ENCODE peak calls at places on chromosomes 1 and 21, in nine cellular contexts. D, B, Z, R, I, V, K, S and Q are unnamed samples.

GRCh38 chr1:89873757-89874156 is 52.9 kb downstream of the LRRC8D start:
- DNase-seq in K (no peak), I (no peak), S (no peak), R (no peak), V (peak; percentile 93), D (peak; percentile 81), Z (no peak), B (peak; percentile 74), Q (no peak)

GRCh38 chr1:79193211-79194079 is 186.9 kb upstream of the ADGRL4 start:
- DNase-seq in B (no peak), R (peak; percentile 16), K (no peak), I (peak; percentile 9), D (peak; percentile 56), Z (no peak), V (peak; percentile 82), S (no peak), Q (peak; percentile 28)

GRCh38 chr1:73820843-73821242 is 377.1 kb downstream of the LRRIQ3 start:
- DNase-seq in Z (no peak), I (no peak), D (no peak), S (no peak), B (no peak), V (no peak), R (no peak), K (no peak), Q (no peak)

GRCh38 chr1:37556712-37557196 is at the start of gene DNALI1:
- DNase-seq in I (peak; percentile 91), Z (peak; percentile 75), K (no peak), D (peak; percentile 72), V (peak; percentile 96), R (no peak), B (peak; percentile 65), S (peak; percentile 25), Q (peak; percentile 95)

GRCh38 chr1:226846801-226847200 is 23.6 kb upstream of the PSEN2 start:
- DNase-seq in R (no peak), Z (no peak), D (no peak), S (no peak), K (no peak), B (peak; percentile 43), V (no peak), I (no peak), Q (no peak)

GRCh38 chr1:111620412-111620971 is 903 bp downstream of the RAP1A start:
- DNase-seq in Z (no peak), D (peak; percentile 26), R (no peak), V (no peak), B (no peak), S (no peak), K (no peak), I (no peak), Q (peak; percentile 35)

GRCh38 chr1:186730951-186731350 is 50.7 kb upstream of the PTGS2 start:
- DNase-seq in I (no peak), S (no peak), B (no peak), R (no peak), Z (no peak), V (no peak), D (no peak), K (no peak), Q (no peak)

GRCh38 chr1:27416387-27417111 is 24.1 kb downstream of the GPR3 start:
- DNase-seq in R (peak; percentile 34), I (no peak), D (peak; percentile 73), B (peak; percentile 43), V (peak; percentile 82), Z (no peak), K (no peak), S (no peak), Q (peak; percentile 60)

GRCh38 chr1:10511494-10511885 is 36.7 kb downstream of the PEX14 start:
- DNase-seq in D (peak; percentile 8), R (no peak), Z (no peak), S (no peak), B (no peak), I (no peak), K (no peak), V (no peak), Q (no peak)

GRCh38 chr1:37410815-37411214 is 63.6 kb upstream of the ZC3H12A start:
- DNase-seq in Z (peak; percentile 12), K (no peak), R (peak; percentile 3), S (no peak), V (peak; percentile 17), I (peak; percentile 72), B (no peak), D (no peak), Q (peak; percentile 72)

GRCh38 chr1:198155253-198155652 is 1.5 kb upstream of the NEK7 start:
- DNase-seq in Z (no peak), D (peak; percentile 58), K (no peak), V (peak; percentile 82), B (no peak), S (no peak), R (no peak), I (no peak), Q (no peak)

GRCh38 chr1:165456861-165457260 is 11.9 kb upstream of the RXRG start:
- DNase-seq in B (no peak), V (no peak), Z (no peak), K (no peak), R (no peak), I (no peak), S (no peak), D (no peak), Q (no peak)

GRCh38 chr1:45007311-45007710 is 3.8 kb downstream of the HECTD3 start:
- DNase-seq in V (no peak), B (no peak), D (no peak), I (no peak), S (no peak), R (no peak), Z (no peak), K (no peak), Q (no peak)

GRCh38 chr21:32741336-32741735 is 13.5 kb upstream of the SYNJ1 start:
- DNase-seq in D (no peak), R (no peak), K (no peak), S (no peak), B (no peak), V (no peak), Z (no peak), I (no peak), Q (no peak)

GRCh38 chr1:67586596-67586995 is 98.4 kb upstream of the GADD45A start:
- DNase-seq in K (no peak), V (peak; percentile 64), Z (no peak), S (peak; percentile 62), B (peak; percentile 68), I (no peak), D (peak; percentile 52), R (no peak), Q (no peak)

GRCh38 chr1:92482665-92483441 is 3.9 kb downstream of the GFI1 start:
- DNase-seq in B (no peak), S (no peak), V (no peak), R (no peak), I (peak; percentile 37), Z (peak; percentile 40), D (no peak), K (no peak), Q (peak; percentile 38)

GRCh38 chr1:42937836-42938595 is 20.7 kb downstream of the SLC2A1 start:
- DNase-seq in I (no peak), V (no peak), K (no peak), Z (peak; percentile 52), D (peak; percentile 17), S (no peak), B (no peak), R (no peak), Q (no peak)

GRCh38 chr1:70738576-70738975 is 309.0 kb downstream of the PTGER3 start:
- DNase-seq in D (no peak), V (no peak), Z (no peak), I (no peak), B (no peak), S (no peak), K (no peak), R (no peak), Q (no peak)

GRCh38 chr1:20047058-20047457 is 22.9 kb upstream of the PLA2G5 start:
- DNase-seq in B (no peak), Z (no peak), K (no peak), S (no peak), I (no peak), D (no peak), R (no peak), V (no peak), Q (no peak)

GRCh38 chr21:18840239-18840638 is 436.7 kb upstream of the TMPRSS15 start:
- DNase-seq in K (no peak), Z (no peak), V (no peak), I (no peak), B (no peak), D (no peak), S (no peak), R (no peak), Q (no peak)

GRCh38 chr1:48853006-48853405 is 76.3 kb upstream of the BEND5 start:
- DNase-seq in B (peak; percentile 87), I (no peak), R (no peak), V (peak; percentile 77), S (no peak), D (no peak), Z (no peak), K (no peak), Q (no peak)

GRCh38 chr1:212487774-212488435 is 55.2 kb downstream of the NENF start:
- DNase-seq in R (no peak), B (no peak), Z (no peak), D (no peak), K (no peak), V (no peak), S (no peak), I (no peak), Q (no peak)

GRCh38 chr1:43822040-43822439 is 111.6 kb upstream of the ARTN start:
- DNase-seq in K (no peak), V (peak; percentile 84), D (peak; percentile 89), B (peak; percentile 81), Z (no peak), S (no peak), I (no peak), R (peak; percentile 82), Q (no peak)

GRCh38 chr1:109995536-109995935 is 11.0 kb downstream of the AHCYL1 start:
- DNase-seq in S (no peak), V (no peak), I (no peak), Z (no peak), R (no peak), B (no peak), D (no peak), K (no peak), Q (no peak)